ENCODE peak calls at places on chromosomes 12 and 14, in ten cellular contexts. Z is activated T-cell treated with anti-CD3 and anti-CD28 coated beads, Interleukin-2, amount 50 U/mL, for 24 hours; F is T-helper 2 cell; G is NAMALWA; E is iris pigment epithelial cell; R is Peyer's patch; B is ELF-1; O is Calu3; C is HS-5; N is GM04504. T is an unnamed sample.

GRCh38 chr14:71135911-71136310 is 228.7 kb downstream of the PCNX1 start:
- DNase-seq in Z (no peak), N (no peak), R (no peak), B (no peak), O (no peak), G (no peak), C (no peak), F (no peak), E (no peak), T (no peak)

GRCh38 chr12:130646690-130647089 is 69.4 kb downstream of the RIMBP2 start:
- DNase-seq in N (no peak), R (no peak), E (no peak), B (no peak), Z (no peak), F (no peak), G (no peak), O (no peak), C (no peak), T (no peak)

GRCh38 chr14:42715316-42715715 is 1108.6 kb downstream of the LRFN5 start:
- DNase-seq in N (no peak), B (no peak), G (no peak), O (no peak), E (peak), R (no peak), F (no peak), C (peak), Z (no peak), T (no peak)

GRCh38 chr14:51396222-51396815 is 156.3 kb downstream of the TMX1 start:
- DNase-seq in G (no peak), R (no peak), Z (no peak), N (peak), E (peak), F (no peak), O (peak), C (peak), B (no peak), T (no peak)

GRCh38 chr12:129659927-129660326 is 243.9 kb downstream of the TMEM132D start:
- DNase-seq in B (peak), G (no peak), E (peak), R (no peak), O (no peak), C (peak), Z (no peak), N (peak), F (no peak), T (no peak)

GRCh38 chr12:125029756-125030358 is 35.4 kb upstream of the AACS start:
- DNase-seq in F (no peak), G (no peak), C (no peak), R (no peak), E (peak), Z (no peak), B (no peak), O (no peak), N (no peak), T (no peak)

GRCh38 chr12:64687816-64688599 is 71.2 kb downstream of the GNS start:
- DNase-seq in Z (no peak), G (no peak), N (peak), E (peak), F (no peak), B (no peak), C (no peak), R (no peak), O (no peak), T (peak)

GRCh38 chr12:108128221-108129016 is 669 bp upstream of the WSCD2 start:
- DNase-seq in B (no peak), C (no peak), N (no peak), F (no peak), E (no peak), O (no peak), R (no peak), G (no peak), Z (no peak), T (no peak)

GRCh38 chr12:12159988-12160387 is 89.2 kb downstream of the BCL2L14 start:
- DNase-seq in G (no peak), O (no peak), F (no peak), C (no peak), E (peak), N (no peak), B (no peak), Z (no peak), R (no peak), T (no peak)

GRCh38 chr14:78181270-78181669 is 11.1 kb downstream of the NRXN3 start:
- DNase-seq in Z (no peak), C (no peak), F (no peak), R (no peak), E (no peak), O (no peak), B (no peak), N (no peak), G (no peak), T (no peak)

GRCh38 chr14:68668531-68668930 is 124.3 kb downstream of the ZFP36L1 start:
- DNase-seq in R (no peak), N (no peak), B (peak), Z (no peak), F (no peak), E (no peak), G (no peak), O (no peak), C (no peak), T (no peak)

GRCh38 chr12:80590085-80590484 is 117.3 kb upstream of the MYF6 start:
- DNase-seq in B (no peak), E (peak), N (no peak), R (no peak), Z (no peak), G (no peak), C (no peak), O (no peak), F (no peak), T (no peak)

GRCh38 chr12:93857279-93857894 is 180.2 kb downstream of the CRADD start:
- DNase-seq in F (no peak), C (peak), E (peak), O (no peak), G (no peak), Z (no peak), R (no peak), N (no peak), B (no peak), T (no peak)

GRCh38 chr12:57515468-57515933 is 4.8 kb downstream of the DDIT3 start:
- DNase-seq in Z (no peak), O (no peak), B (no peak), E (no peak), R (no peak), F (no peak), N (no peak), G (no peak), C (no peak), T (no peak)

GRCh38 chr12:120720972-120721801 is 4.4 kb upstream of the ACADS start:
- DNase-seq in E (no peak), R (no peak), C (no peak), Z (no peak), B (no peak), O (no peak), F (no peak), G (no peak), N (no peak), T (no peak)

GRCh38 chr12:2825133-2825532 is 9.7 kb downstream of the NRIP2 start:
- DNase-seq in R (no peak), B (peak), Z (no peak), F (no peak), C (no peak), N (no peak), O (no peak), E (no peak), G (no peak), T (no peak)

T was measured in HepG2.